ENCODE peak calls at places on chromosomes 13 and 19, in seven cellular contexts. L, N, V, E, W, I and A are unnamed samples.

GRCh38 chr13:100089633-100090032 is 740 bp downstream of the PCCA start:
- DNase-seq in L (no peak), N (no peak), V (peak), E (peak), W (no peak), I (no peak), A (peak)

GRCh38 chr19:48391100-48392005 is at the start of gene KDELR1:
- DNase-seq in L (peak), N (peak), V (peak), E (peak), W (peak), I (peak), A (peak)

GRCh38 chr13:67062160-67062559 is 168.0 kb downstream of the PCDH9 start:
- DNase-seq in L (no peak), N (no peak), V (no peak), E (no peak), W (no peak), I (no peak), A (no peak)

GRCh38 chr19:28289294-28290063 is 923.5 kb downstream of the UQCRFS1 start:
- DNase-seq in L (no peak), N (no peak), V (no peak), E (peak), W (no peak), I (no peak), A (no peak)

GRCh38 chr13:72726721-72727416 is 560 bp downstream of the MZT1 start:
- DNase-seq in L (peak), N (peak), V (no peak), E (peak), W (no peak), I (peak), A (peak)

GRCh38 chr13:39616087-39616694 is 13.2 kb upstream of the LHFPL6 start:
- DNase-seq in L (peak), N (peak), V (peak), E (peak), W (no peak), I (peak), A (peak)

GRCh38 chr19:3184847-3185481 is 766 bp upstream of the NCLN start:
- DNase-seq in L (no peak), N (no peak), V (no peak), E (peak), W (peak), I (peak), A (no peak)

GRCh38 chr13:43786766-43787517 is at the start of gene ENOX1:
- DNase-seq in L (no peak), N (peak), V (peak), E (peak), W (no peak), I (peak), A (no peak)

GRCh38 chr13:30877335-30877734 is 28.7 kb upstream of the MEDAG start:
- DNase-seq in L (no peak), N (no peak), V (peak), E (no peak), W (no peak), I (no peak), A (no peak)

GRCh38 chr19:55368106-55368505 is 2.2 kb downstream of the IL11 start:
- DNase-seq in L (no peak), N (no peak), V (no peak), E (no peak), W (no peak), I (no peak), A (no peak)

GRCh38 chr13:105936816-105937215 is 598.6 kb downstream of the EFNB2 start:
- DNase-seq in L (no peak), N (no peak), V (peak), E (no peak), W (no peak), I (no peak), A (peak)

GRCh38 chr13:29684441-29684840 is 89.0 kb upstream of the SLC7A1 start:
- DNase-seq in L (no peak), N (no peak), V (peak), E (no peak), W (no peak), I (no peak), A (no peak)

GRCh38 chr19:5625641-5626040 is 2.8 kb downstream of the SAFB start:
- DNase-seq in L (no peak), N (no peak), V (no peak), E (no peak), W (no peak), I (no peak), A (no peak)

GRCh38 chr19:49679832-49680472 is 2.9 kb downstream of the PRMT1 start:
- DNase-seq in L (no peak), N (no peak), V (no peak), E (no peak), W (no peak), I (peak), A (no peak)

GRCh38 chr13:92769064-92769463 is 457.5 kb upstream of the GPC6 start:
- DNase-seq in L (no peak), N (no peak), V (peak), E (no peak), W (no peak), I (no peak), A (no peak)

GRCh38 chr13:55570371-55570770 is 1570.3 kb upstream of the PRR20A start:
- DNase-seq in L (no peak), N (no peak), V (no peak), E (no peak), W (no peak), I (no peak), A (no peak)

GRCh38 chr13:104837756-104838155 is 1697.7 kb downstream of the EFNB2 start:
- DNase-seq in L (no peak), N (no peak), V (no peak), E (no peak), W (no peak), I (no peak), A (peak)

GRCh38 chr13:105537113-105537512 is 998.3 kb downstream of the EFNB2 start:
- DNase-seq in L (no peak), N (no peak), V (no peak), E (no peak), W (no peak), I (no peak), A (no peak)

GRCh38 chr19:35487821-35488220 is 2.4 kb downstream of the KRTDAP start:
- DNase-seq in L (no peak), N (no peak), V (no peak), E (no peak), W (no peak), I (no peak), A (no peak)

GRCh38 chr19:45349430-45349941 is 8.9 kb downstream of the KLC3 start:
- DNase-seq in L (no peak), N (no peak), V (no peak), E (no peak), W (no peak), I (no peak), A (no peak)

GRCh38 chr13:100436099-100436498 is 152.5 kb downstream of the GGACT start:
- DNase-seq in L (peak), N (no peak), V (no peak), E (no peak), W (no peak), I (no peak), A (no peak)

GRCh38 chr13:95676100-95676774 is 702 bp upstream of the DNAJC3 start:
- DNase-seq in L (peak), N (peak), V (peak), E (peak), W (no peak), I (no peak), A (peak)

GRCh38 chr13:40129467-40129866 is 474.0 kb downstream of the COG6 start:
- DNase-seq in L (no peak), N (no peak), V (no peak), E (no peak), W (no peak), I (no peak), A (no peak)

GRCh38 chr19:37990362-37990761 is 83.4 kb downstream of the SIPA1L3 start:
- DNase-seq in L (no peak), N (peak), V (no peak), E (no peak), W (no peak), I (no peak), A (no peak)

GRCh38 chr13:92461831-92462230 is 764.8 kb upstream of the GPC6 start:
- DNase-seq in L (no peak), N (no peak), V (no peak), E (no peak), W (no peak), I (no peak), A (no peak)

GRCh38 chr19:2306971-2307370 is 983 bp downstream of the LINGO3 start:
- DNase-seq in L (no peak), N (no peak), V (no peak), E (no peak), W (no peak), I (no peak), A (no peak)

GRCh38 chr19:4477034-4477801 is 5.1 kb downstream of the HDGFL2 start:
- DNase-seq in L (no peak), N (no peak), V (no peak), E (no peak), W (no peak), I (no peak), A (no peak)

GRCh38 chr13:112782433-112783010 is 92.7 kb downstream of the ATP11A start:
- DNase-seq in L (no peak), N (no peak), V (no peak), E (no peak), W (no peak), I (no peak), A (no peak)

GRCh38 chr19:53432088-53432661 is 391 bp downstream of the ZNF761 start:
- DNase-seq in L (no peak), N (peak), V (peak), E (peak), W (no peak), I (peak), A (peak)

GRCh38 chr13:96751089-96751488 is 243.2 kb downstream of the OXGR1 start:
- DNase-seq in L (no peak), N (no peak), V (no peak), E (no peak), W (no peak), I (no peak), A (no peak)

GRCh38 chr19:50723735-50724521 is 764 bp downstream of the CLEC11A start:
- DNase-seq in L (no peak), N (no peak), V (no peak), E (no peak), W (no peak), I (no peak), A (peak)

GRCh38 chr19:52171321-52172169 is at the start of gene ZNF836:
- DNase-seq in L (peak), N (peak), V (peak), E (peak), W (peak), I (peak), A (peak)
- TF ChIP-seq POLR2A in L (peak), N (no peak), V (no peak), E (no peak), W (no peak), I (no peak), A (no peak)

GRCh38 chr19:30001794-30002193 is 59.8 kb downstream of the URI1 start:
- DNase-seq in L (peak), N (peak), V (peak), E (no peak), W (no peak), I (no peak), A (peak)
- TF ChIP-seq CTCF in L (no peak), N (no peak), V (peak), E (no peak), W (no peak), I (no peak), A (no peak)

GRCh38 chr19:46850228-46851203 is at the start of gene AP2S1:
- DNase-seq in L (peak), N (peak), V (peak), E (peak), W (peak), I (peak), A (peak)
- TF ChIP-seq POLR2A in L (peak), N (peak), V (peak), E (no peak), W (peak), I (peak), A (peak)

DNA sequence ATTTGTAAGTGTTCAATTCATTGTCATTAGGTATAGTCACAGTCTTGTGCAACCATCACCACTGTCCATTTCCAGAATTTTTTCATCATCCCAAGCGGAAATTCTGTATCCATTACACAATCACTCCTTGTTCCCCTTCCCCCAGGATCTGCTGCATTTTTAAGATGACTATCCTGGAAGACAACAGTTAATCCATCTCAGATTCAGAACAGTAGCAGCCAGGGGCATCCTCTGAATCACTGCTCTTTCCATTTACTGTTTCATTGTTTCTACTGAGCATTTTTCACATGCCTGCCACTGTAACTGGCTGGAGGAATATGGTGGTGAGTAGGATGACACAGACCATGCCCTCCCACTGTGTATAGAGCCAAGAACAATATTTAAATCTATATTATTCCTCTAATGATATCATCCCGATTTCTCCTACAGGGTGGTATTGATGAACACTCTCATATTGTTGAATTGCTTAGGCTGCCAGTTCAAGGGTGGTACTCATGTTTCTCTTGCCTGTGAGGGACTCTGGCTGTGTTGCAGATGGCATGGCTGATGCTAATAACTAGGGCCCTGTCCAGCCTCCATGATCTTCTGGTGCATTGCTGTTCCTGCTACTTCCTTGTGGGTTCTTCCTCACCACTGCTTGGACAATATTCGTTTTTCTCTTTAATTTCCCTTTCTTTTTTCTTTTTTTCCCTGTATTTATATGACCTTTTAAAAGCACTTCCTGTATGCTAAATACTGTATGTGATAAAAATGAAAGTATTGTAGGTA is 59.0 kb downstream of the WDFY2 start:
- DNase-seq in L (peak), N (peak), V (peak), E (no peak), W (no peak), I (no peak), A (peak)
- TF ChIP-seq CTCF in L (no peak), N (no peak), V (no peak), E (no peak), W (no peak), I (no peak), A (no peak)

DNA sequence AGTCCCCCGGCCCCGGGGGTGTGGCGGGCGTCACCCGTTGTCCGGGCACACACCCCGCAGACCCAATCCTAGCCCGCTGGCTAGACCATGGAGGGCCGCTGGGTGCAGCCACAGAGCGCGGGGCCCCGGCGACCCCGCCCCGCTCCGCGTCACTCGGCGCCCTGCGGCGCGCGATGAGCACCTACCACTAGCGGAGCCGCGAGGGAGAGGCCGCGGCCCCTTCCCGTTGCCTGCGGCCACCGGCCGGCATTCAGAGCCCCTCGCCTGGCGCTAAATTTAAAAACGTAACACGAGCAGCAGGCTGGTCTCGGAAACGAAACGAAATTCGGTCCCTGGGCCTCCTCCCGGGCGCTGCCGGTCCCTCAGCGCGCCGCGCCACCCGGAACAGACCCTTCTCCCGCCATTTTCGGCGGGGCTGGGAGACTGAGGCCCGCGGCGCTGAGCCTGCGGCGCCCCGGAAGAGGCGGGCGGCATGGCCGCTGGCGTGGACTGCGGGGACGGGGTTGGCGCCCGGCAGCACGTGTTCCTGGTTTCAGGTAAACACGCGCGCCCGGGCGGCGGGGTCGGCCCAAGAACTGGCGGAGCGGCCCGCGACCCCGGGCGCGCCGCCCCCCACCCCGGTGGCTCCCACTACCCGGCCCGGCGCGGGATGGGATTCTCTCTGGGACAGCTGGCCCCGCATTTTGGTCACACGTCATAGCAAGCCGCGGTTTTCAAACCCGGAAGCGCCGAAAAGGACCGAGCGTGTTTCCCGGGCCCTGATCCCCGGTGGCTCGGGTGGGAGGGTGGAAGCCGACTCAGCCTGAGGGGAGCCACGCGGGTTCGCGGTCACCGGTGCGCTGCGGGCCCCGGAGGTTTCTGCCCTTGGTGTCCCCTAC is at the start of gene RNASEH2B:
- DNase-seq in L (peak), N (peak), V (peak), E (peak), W (peak), I (peak), A (peak)
- TF ChIP-seq POLR2A in L (peak), N (peak), V (peak), E (peak), W (no peak), I (peak), A (peak)

DNA sequence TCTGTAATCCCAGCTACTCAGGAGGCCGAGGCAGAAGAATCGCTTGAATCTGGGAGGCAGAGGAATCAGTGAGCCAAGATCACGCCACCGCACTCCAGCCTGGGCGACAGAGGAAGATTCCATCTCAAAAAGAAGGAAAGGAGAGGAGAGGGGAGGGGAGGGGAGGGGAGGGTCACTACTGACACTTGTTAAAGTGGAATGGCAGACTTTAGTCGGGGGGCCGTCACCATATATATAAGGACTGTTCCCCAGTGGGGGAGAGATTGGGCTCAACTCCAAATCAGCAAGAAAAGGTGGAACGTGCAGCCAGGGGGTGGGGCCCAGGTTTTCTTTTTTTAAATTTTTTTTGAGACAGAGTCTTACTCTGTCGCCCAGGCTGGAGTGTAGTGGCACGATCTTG is 26.2 kb downstream of the TPT1 start:
- DNase-seq in L (no peak), N (no peak), V (no peak), E (no peak), W (no peak), I (no peak), A (no peak)
- TF ChIP-seq CTCF in L (no peak), N (no peak), V (no peak), E (no peak), W (no peak), I (no peak), A (no peak)

GRCh38 chr13:21297914-21298831 is 121.7 kb downstream of the MRPL57 start:
- DNase-seq in L (peak), N (peak), V (peak), E (peak), W (peak), I (peak), A (peak)
- TF ChIP-seq POLR2A in L (no peak), N (peak), V (no peak), E (peak), W (peak), I (no peak), A (peak)

DNA sequence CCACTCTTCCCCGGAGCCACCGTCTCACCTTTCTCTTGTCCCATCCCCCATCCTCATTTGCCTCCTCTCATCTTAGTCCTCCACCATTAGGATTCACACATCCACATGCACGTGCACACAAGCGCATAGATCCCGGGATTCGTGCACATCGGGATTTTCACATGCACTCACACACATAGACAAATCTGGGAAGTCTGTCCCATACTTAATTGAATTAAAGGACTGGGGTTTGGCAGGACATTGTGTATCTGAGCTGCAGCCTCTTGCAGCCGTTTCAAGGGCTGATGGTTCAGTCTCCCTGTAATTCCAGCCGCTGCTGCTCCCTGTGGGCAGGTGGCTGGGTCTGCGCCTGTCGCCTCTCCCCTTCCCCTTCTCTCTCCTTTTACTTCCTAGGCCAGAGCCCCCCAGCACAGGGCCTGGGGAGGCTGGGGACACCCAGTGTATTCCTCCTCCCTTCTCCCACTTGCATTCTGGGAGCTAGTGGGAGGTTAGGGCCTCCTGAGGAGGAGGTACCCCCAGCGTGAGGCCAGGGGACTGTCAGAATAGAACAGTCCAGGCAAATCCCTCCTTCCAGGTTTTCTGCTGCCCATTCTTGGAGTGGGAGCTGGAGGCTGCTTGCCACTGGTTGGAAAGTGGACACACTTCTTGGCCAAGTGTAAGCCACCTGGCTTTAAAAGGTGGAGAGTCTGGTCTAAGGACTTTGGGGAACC is 43.6 kb downstream of the LYL1 start:
- DNase-seq in L (no peak), N (no peak), V (no peak), E (no peak), W (no peak), I (no peak), A (no peak)
- TF ChIP-seq CTCF in L (no peak), N (no peak), V (no peak), E (no peak), W (no peak), I (no peak), A (no peak)